ENCODE peak calls at places on chromosomes 12 and 14, in four cellular contexts. V is pancreas; U is CD8-positive, alpha-beta T cell; S is substantia nigra. J is an unnamed sample.

GRCh38 chr14:50957296-50957695 is 13.0 kb upstream of the PYGL start:
- DNase-seq in V (no peak), U (no peak), S (no peak), J (no peak)

GRCh38 chr12:87828384-87828973 is 200.7 kb downstream of the C12orf50 start:
- DNase-seq in V (no peak), U (no peak), S (no peak), J (no peak)

GRCh38 chr12:51972849-51973273 is 21.4 kb downstream of the ACVR1B start:
- DNase-seq in V (no peak), U (peak), S (no peak), J (peak)

GRCh38 chr12:113794774-113795173 is 171.4 kb downstream of the RBM19 start:
- DNase-seq in V (no peak), U (no peak), S (no peak), J (no peak)

GRCh38 chr12:57852195-57852594 is 5.7 kb upstream of the CTDSP2 start:
- DNase-seq in V (no peak), U (no peak), S (peak), J (no peak)

GRCh38 chr14:99036594-99037293 is 235.3 kb downstream of the BCL11B start:
- DNase-seq in V (no peak), U (no peak), S (no peak), J (no peak)

GRCh38 chr14:89146291-89146690 is 270.7 kb downstream of the FOXN3 start:
- DNase-seq in V (no peak), U (no peak), S (no peak), J (no peak)

GRCh38 chr12:91654087-91654486 is 471.5 kb upstream of the DCN start:
- DNase-seq in V (no peak), U (no peak), S (no peak), J (no peak)

GRCh38 chr12:24489939-24490338 is 459.0 kb downstream of the BCAT1 start:
- DNase-seq in V (no peak), U (no peak), S (no peak), J (no peak)

GRCh38 chr12:22692964-22693555 is 68.1 kb downstream of the ETNK1 start:
- DNase-seq in V (peak), U (no peak), S (no peak), J (no peak)

GRCh38 chr14:103315368-103315911 is 18.6 kb upstream of the EIF5 start:
- DNase-seq in V (no peak), U (no peak), S (no peak), J (no peak)

GRCh38 chr12:107497231-107497630 is 188.4 kb upstream of the PWP1 start:
- DNase-seq in V (no peak), U (no peak), S (no peak), J (no peak)

GRCh38 chr14:59352951-59353350 is 112.2 kb downstream of the GPR135 start:
- DNase-seq in V (no peak), U (no peak), S (no peak), J (no peak)

GRCh38 chr12:121748218-121748570 is 35.6 kb downstream of the TMEM120B start:
- DNase-seq in V (no peak), U (no peak), S (no peak), J (no peak)

GRCh38 chr14:106657460-106657859 is 1131.1 kb downstream of the TMEM121 start:
- DNase-seq in V (no peak), U (peak), S (no peak), J (peak)

GRCh38 chr12:99367181-99367580 is 280.4 kb upstream of the GARIN6 start:
- DNase-seq in V (no peak), U (no peak), S (no peak), J (no peak)

GRCh38 chr12:6752931-6753771 is at the start of gene MLF2:
- DNase-seq in V (peak), U (peak), S (peak), J (peak)

GRCh38 chr12:101078144-101078543 is 131.9 kb downstream of the SLC5A8 start:
- DNase-seq in V (no peak), U (no peak), S (no peak), J (no peak)
- H3K27ac ChIP-seq in V (no peak), U (no peak), S (peak), J (no peak)

GRCh38 chr14:68979021-68979721 is at the start of gene ACTN1:
- DNase-seq in V (peak), U (peak), S (peak), J (no peak)
- H3K27ac ChIP-seq in V (peak), U (peak), S (no peak), J (peak)

DNA sequence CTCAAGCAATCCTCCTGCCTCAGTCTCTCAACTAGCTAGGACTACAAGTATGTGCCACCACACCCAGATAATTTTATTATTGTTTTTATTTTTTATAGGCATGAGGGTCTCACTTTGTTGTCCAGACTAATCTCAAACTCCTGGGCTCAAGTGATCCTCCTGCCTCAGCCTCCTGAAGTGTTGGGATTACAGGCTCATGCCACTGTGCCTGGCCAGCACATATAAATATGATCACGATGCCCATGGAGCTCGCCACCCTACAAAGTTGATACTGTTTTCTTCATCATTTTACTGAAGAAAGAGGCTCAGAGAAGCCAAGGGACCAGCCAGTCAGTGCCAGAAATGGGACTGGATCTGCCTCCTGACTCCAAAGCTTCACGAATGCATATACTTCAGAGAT is 53.1 kb downstream of the NFKBIA start:
- DNase-seq in V (no peak), U (no peak), S (no peak), J (no peak)
- H3K27ac ChIP-seq in V (no peak), U (no peak), S (no peak), J (no peak)

GRCh38 chr14:68676511-68676943 is 116.3 kb downstream of the ZFP36L1 start:
- DNase-seq in V (no peak), U (no peak), S (no peak), J (no peak)
- H3K27ac ChIP-seq in V (no peak), U (no peak), S (no peak), J (no peak)

J was measured in effector memory CD4-positive, alpha-beta T cell.